ENCODE peak calls at places on chromosomes 12 and 14, in nine cellular contexts. One of them, this sample, is unnamed.

GRCh38 chr12:130463818-130464663 is 126.4 kb downstream of the PIWIL1 start:
- DNase-seq in NCI-H1417 treated with DMSO at 0.1 percent for 48 hours: no peak
- DNase-seq in adipocyte: no peak
- DNase-seq in midbrain: no peak
- DNase-seq in stimulated activated CD4-positive, alpha-beta T cell treated with anti-CD3 and anti-CD28 coated beads, Interleukin-15, amount 100 ng/mL, for 1 hour: no peak
- DNase-seq in activated gamma-delta T cell treated with Interleukin-2 at 50 U/mL for 16 hours: no peak
- DNase-seq in bronchial epithelial cell: no peak
- DNase-seq in stromal cell of bone marrow: no peak
- DNase-seq in HFF-Myc: no peak
- DNase-seq in this sample: no peak

GRCh38 chr12:84874125-84874824 is 38.3 kb downstream of the SLC6A15 start:
- DNase-seq in stromal cell of bone marrow: peak; percentile 26
- DNase-seq in midbrain: peak; percentile 76
- DNase-seq in activated gamma-delta T cell treated with Interleukin-2 at 50 U/mL for 16 hours: no peak
- DNase-seq in adipocyte: peak; percentile 89
- DNase-seq in HFF-Myc: peak; percentile 45
- DNase-seq in NCI-H1417 treated with DMSO at 0.1 percent for 48 hours: peak; percentile 60
- DNase-seq in bronchial epithelial cell: peak; percentile 61
- DNase-seq in stimulated activated CD4-positive, alpha-beta T cell treated with anti-CD3 and anti-CD28 coated beads, Interleukin-15, amount 100 ng/mL, for 1 hour: no peak
- DNase-seq in this sample: peak; percentile 52

GRCh38 chr12:109539508-109539907 is 33.8 kb downstream of the MMAB start:
- DNase-seq in adipocyte: peak; percentile 35
- DNase-seq in bronchial epithelial cell: peak; percentile 12
- DNase-seq in activated gamma-delta T cell treated with Interleukin-2 at 50 U/mL for 16 hours: no peak
- DNase-seq in stimulated activated CD4-positive, alpha-beta T cell treated with anti-CD3 and anti-CD28 coated beads, Interleukin-15, amount 100 ng/mL, for 1 hour: no peak
- DNase-seq in midbrain: no peak
- DNase-seq in NCI-H1417 treated with DMSO at 0.1 percent for 48 hours: no peak
- DNase-seq in HFF-Myc: no peak
- DNase-seq in stromal cell of bone marrow: peak; percentile 12
- DNase-seq in this sample: no peak

GRCh38 chr12:104147346-104147745 is 9.3 kb upstream of the NFYB start:
- DNase-seq in NCI-H1417 treated with DMSO at 0.1 percent for 48 hours: no peak
- DNase-seq in stimulated activated CD4-positive, alpha-beta T cell treated with anti-CD3 and anti-CD28 coated beads, Interleukin-15, amount 100 ng/mL, for 1 hour: no peak
- DNase-seq in activated gamma-delta T cell treated with Interleukin-2 at 50 U/mL for 16 hours: no peak
- DNase-seq in midbrain: no peak
- DNase-seq in adipocyte: no peak
- DNase-seq in bronchial epithelial cell: no peak
- DNase-seq in stromal cell of bone marrow: no peak
- DNase-seq in HFF-Myc: no peak
- DNase-seq in this sample: no peak

GRCh38 chr12:87667378-87667777 is 361.8 kb downstream of the C12orf50 start:
- DNase-seq in bronchial epithelial cell: peak; percentile 44
- DNase-seq in stromal cell of bone marrow: peak; percentile 23
- DNase-seq in activated gamma-delta T cell treated with Interleukin-2 at 50 U/mL for 16 hours: no peak
- DNase-seq in stimulated activated CD4-positive, alpha-beta T cell treated with anti-CD3 and anti-CD28 coated beads, Interleukin-15, amount 100 ng/mL, for 1 hour: no peak
- DNase-seq in midbrain: no peak
- DNase-seq in HFF-Myc: no peak
- DNase-seq in NCI-H1417 treated with DMSO at 0.1 percent for 48 hours: no peak
- DNase-seq in adipocyte: peak; percentile 64
- DNase-seq in this sample: peak; percentile 55

GRCh38 chr12:76337583-76337982 is 10.6 kb downstream of the BBS10 start:
- DNase-seq in stimulated activated CD4-positive, alpha-beta T cell treated with anti-CD3 and anti-CD28 coated beads, Interleukin-15, amount 100 ng/mL, for 1 hour: no peak
- DNase-seq in activated gamma-delta T cell treated with Interleukin-2 at 50 U/mL for 16 hours: no peak
- DNase-seq in NCI-H1417 treated with DMSO at 0.1 percent for 48 hours: no peak
- DNase-seq in HFF-Myc: no peak
- DNase-seq in stromal cell of bone marrow: no peak
- DNase-seq in adipocyte: peak; percentile 55
- DNase-seq in bronchial epithelial cell: no peak
- DNase-seq in midbrain: no peak
- DNase-seq in this sample: no peak

GRCh38 chr12:64819816-64820402 is 4.5 kb upstream of the TBC1D30 start:
- DNase-seq in stromal cell of bone marrow: no peak
- DNase-seq in activated gamma-delta T cell treated with Interleukin-2 at 50 U/mL for 16 hours: no peak
- DNase-seq in stimulated activated CD4-positive, alpha-beta T cell treated with anti-CD3 and anti-CD28 coated beads, Interleukin-15, amount 100 ng/mL, for 1 hour: no peak
- DNase-seq in NCI-H1417 treated with DMSO at 0.1 percent for 48 hours: no peak
- DNase-seq in adipocyte: no peak
- DNase-seq in midbrain: no peak
- DNase-seq in bronchial epithelial cell: no peak
- DNase-seq in HFF-Myc: no peak
- DNase-seq in this sample: no peak

GRCh38 chr14:75292886-75293285 is 14.3 kb downstream of the FOS start:
- DNase-seq in stromal cell of bone marrow: no peak
- DNase-seq in activated gamma-delta T cell treated with Interleukin-2 at 50 U/mL for 16 hours: no peak
- DNase-seq in stimulated activated CD4-positive, alpha-beta T cell treated with anti-CD3 and anti-CD28 coated beads, Interleukin-15, amount 100 ng/mL, for 1 hour: no peak
- DNase-seq in bronchial epithelial cell: no peak
- DNase-seq in midbrain: no peak
- DNase-seq in adipocyte: no peak
- DNase-seq in NCI-H1417 treated with DMSO at 0.1 percent for 48 hours: no peak
- DNase-seq in HFF-Myc: no peak
- DNase-seq in this sample: no peak

GRCh38 chr12:63929426-63929825 is 84.9 kb downstream of the SRGAP1 start:
- DNase-seq in stimulated activated CD4-positive, alpha-beta T cell treated with anti-CD3 and anti-CD28 coated beads, Interleukin-15, amount 100 ng/mL, for 1 hour: no peak
- DNase-seq in HFF-Myc: no peak
- DNase-seq in bronchial epithelial cell: no peak
- DNase-seq in NCI-H1417 treated with DMSO at 0.1 percent for 48 hours: no peak
- DNase-seq in midbrain: no peak
- DNase-seq in activated gamma-delta T cell treated with Interleukin-2 at 50 U/mL for 16 hours: no peak
- DNase-seq in stromal cell of bone marrow: no peak
- DNase-seq in adipocyte: no peak
- DNase-seq in this sample: no peak

GRCh38 chr12:105409286-105409685 is 78.8 kb downstream of the C12orf75 start:
- DNase-seq in stromal cell of bone marrow: no peak
- DNase-seq in NCI-H1417 treated with DMSO at 0.1 percent for 48 hours: no peak
- DNase-seq in adipocyte: no peak
- DNase-seq in activated gamma-delta T cell treated with Interleukin-2 at 50 U/mL for 16 hours: no peak
- DNase-seq in stimulated activated CD4-positive, alpha-beta T cell treated with anti-CD3 and anti-CD28 coated beads, Interleukin-15, amount 100 ng/mL, for 1 hour: no peak
- DNase-seq in midbrain: no peak
- DNase-seq in HFF-Myc: no peak
- DNase-seq in bronchial epithelial cell: no peak
- DNase-seq in this sample: no peak

GRCh38 chr12:40065636-40066035 is 40.2 kb downstream of the SLC2A13 start:
- DNase-seq in stromal cell of bone marrow: no peak
- DNase-seq in adipocyte: no peak
- DNase-seq in activated gamma-delta T cell treated with Interleukin-2 at 50 U/mL for 16 hours: no peak
- DNase-seq in stimulated activated CD4-positive, alpha-beta T cell treated with anti-CD3 and anti-CD28 coated beads, Interleukin-15, amount 100 ng/mL, for 1 hour: no peak
- DNase-seq in midbrain: no peak
- DNase-seq in HFF-Myc: no peak
- DNase-seq in NCI-H1417 treated with DMSO at 0.1 percent for 48 hours: no peak
- DNase-seq in bronchial epithelial cell: no peak
- DNase-seq in this sample: no peak

GRCh38 chr12:112029326-112029725 is 16.1 kb downstream of the ERP29 start:
- DNase-seq in bronchial epithelial cell: no peak
- DNase-seq in stimulated activated CD4-positive, alpha-beta T cell treated with anti-CD3 and anti-CD28 coated beads, Interleukin-15, amount 100 ng/mL, for 1 hour: no peak
- DNase-seq in HFF-Myc: no peak
- DNase-seq in adipocyte: no peak
- DNase-seq in NCI-H1417 treated with DMSO at 0.1 percent for 48 hours: no peak
- DNase-seq in stromal cell of bone marrow: no peak
- DNase-seq in midbrain: no peak
- DNase-seq in activated gamma-delta T cell treated with Interleukin-2 at 50 U/mL for 16 hours: no peak
- DNase-seq in this sample: no peak

GRCh38 chr14:68521952-68522509 is 270.8 kb downstream of the ZFP36L1 start:
- DNase-seq in bronchial epithelial cell: no peak
- DNase-seq in activated gamma-delta T cell treated with Interleukin-2 at 50 U/mL for 16 hours: no peak
- DNase-seq in midbrain: no peak
- DNase-seq in stromal cell of bone marrow: no peak
- DNase-seq in HFF-Myc: no peak
- DNase-seq in adipocyte: no peak
- DNase-seq in NCI-H1417 treated with DMSO at 0.1 percent for 48 hours: no peak
- DNase-seq in stimulated activated CD4-positive, alpha-beta T cell treated with anti-CD3 and anti-CD28 coated beads, Interleukin-15, amount 100 ng/mL, for 1 hour: no peak
- DNase-seq in this sample: no peak

GRCh38 chr14:25237845-25238244 is 187.9 kb upstream of the STXBP6 start:
- DNase-seq in NCI-H1417 treated with DMSO at 0.1 percent for 48 hours: no peak
- DNase-seq in midbrain: peak; percentile 44
- DNase-seq in stromal cell of bone marrow: peak; percentile 4
- DNase-seq in stimulated activated CD4-positive, alpha-beta T cell treated with anti-CD3 and anti-CD28 coated beads, Interleukin-15, amount 100 ng/mL, for 1 hour: no peak
- DNase-seq in bronchial epithelial cell: peak; percentile 18
- DNase-seq in HFF-Myc: no peak
- DNase-seq in activated gamma-delta T cell treated with Interleukin-2 at 50 U/mL for 16 hours: no peak
- DNase-seq in adipocyte: peak; percentile 67
- DNase-seq in this sample: peak; percentile 2

GRCh38 chr12:26465419-26466097 is 270.2 kb downstream of the SSPN start:
- DNase-seq in HFF-Myc: no peak
- DNase-seq in bronchial epithelial cell: no peak
- DNase-seq in adipocyte: peak; percentile 6
- DNase-seq in stromal cell of bone marrow: no peak
- DNase-seq in activated gamma-delta T cell treated with Interleukin-2 at 50 U/mL for 16 hours: no peak
- DNase-seq in stimulated activated CD4-positive, alpha-beta T cell treated with anti-CD3 and anti-CD28 coated beads, Interleukin-15, amount 100 ng/mL, for 1 hour: no peak
- DNase-seq in midbrain: no peak
- DNase-seq in NCI-H1417 treated with DMSO at 0.1 percent for 48 hours: no peak
- DNase-seq in this sample: no peak

GRCh38 chr14:35883677-35884293 is 57.6 kb downstream of the BRMS1L start:
- DNase-seq in stromal cell of bone marrow: no peak
- DNase-seq in stimulated activated CD4-positive, alpha-beta T cell treated with anti-CD3 and anti-CD28 coated beads, Interleukin-15, amount 100 ng/mL, for 1 hour: no peak
- DNase-seq in NCI-H1417 treated with DMSO at 0.1 percent for 48 hours: peak; percentile 44
- DNase-seq in midbrain: peak; percentile 80
- DNase-seq in bronchial epithelial cell: peak; percentile 19
- DNase-seq in HFF-Myc: no peak
- DNase-seq in adipocyte: peak; percentile 38
- DNase-seq in activated gamma-delta T cell treated with Interleukin-2 at 50 U/mL for 16 hours: no peak
- DNase-seq in this sample: peak; percentile 33

GRCh38 chr14:33693237-33693636 is 257.6 kb downstream of the EGLN3 start:
- DNase-seq in NCI-H1417 treated with DMSO at 0.1 percent for 48 hours: no peak
- DNase-seq in HFF-Myc: peak; percentile 82
- DNase-seq in stromal cell of bone marrow: peak; percentile 62
- DNase-seq in bronchial epithelial cell: no peak
- DNase-seq in stimulated activated CD4-positive, alpha-beta T cell treated with anti-CD3 and anti-CD28 coated beads, Interleukin-15, amount 100 ng/mL, for 1 hour: no peak
- DNase-seq in adipocyte: peak; percentile 72
- DNase-seq in midbrain: no peak
- DNase-seq in activated gamma-delta T cell treated with Interleukin-2 at 50 U/mL for 16 hours: no peak
- DNase-seq in this sample: peak; percentile 64

GRCh38 chr12:12481636-12482035 is 81.0 kb downstream of the DUSP16 start:
- DNase-seq in stimulated activated CD4-positive, alpha-beta T cell treated with anti-CD3 and anti-CD28 coated beads, Interleukin-15, amount 100 ng/mL, for 1 hour: no peak
- DNase-seq in stromal cell of bone marrow: no peak
- DNase-seq in activated gamma-delta T cell treated with Interleukin-2 at 50 U/mL for 16 hours: no peak
- DNase-seq in midbrain: no peak
- DNase-seq in bronchial epithelial cell: no peak
- DNase-seq in adipocyte: no peak
- DNase-seq in NCI-H1417 treated with DMSO at 0.1 percent for 48 hours: no peak
- DNase-seq in HFF-Myc: no peak
- DNase-seq in this sample: no peak

GRCh38 chr14:55721353-55721752 is 141.3 kb downstream of the KTN1 start:
- DNase-seq in stimulated activated CD4-positive, alpha-beta T cell treated with anti-CD3 and anti-CD28 coated beads, Interleukin-15, amount 100 ng/mL, for 1 hour: no peak
- DNase-seq in activated gamma-delta T cell treated with Interleukin-2 at 50 U/mL for 16 hours: no peak
- DNase-seq in bronchial epithelial cell: peak; percentile 96
- DNase-seq in midbrain: no peak
- DNase-seq in stromal cell of bone marrow: peak; percentile 89
- DNase-seq in HFF-Myc: peak; percentile 59
- DNase-seq in adipocyte: peak; percentile 54
- DNase-seq in NCI-H1417 treated with DMSO at 0.1 percent for 48 hours: no peak
- DNase-seq in this sample: peak; percentile 94

GRCh38 chr14:70666364-70666691 is 24.6 kb downstream of the TTC9 start:
- DNase-seq in NCI-H1417 treated with DMSO at 0.1 percent for 48 hours: no peak
- DNase-seq in adipocyte: no peak
- DNase-seq in HFF-Myc: no peak
- DNase-seq in midbrain: no peak
- DNase-seq in activated gamma-delta T cell treated with Interleukin-2 at 50 U/mL for 16 hours: no peak
- DNase-seq in stromal cell of bone marrow: no peak
- DNase-seq in bronchial epithelial cell: no peak
- DNase-seq in stimulated activated CD4-positive, alpha-beta T cell treated with anti-CD3 and anti-CD28 coated beads, Interleukin-15, amount 100 ng/mL, for 1 hour: no peak
- DNase-seq in this sample: no peak

This sample was measured in kidney tubule cell.